ENCODE peak calls at places on chromosomes 2 and 18, in eight cellular contexts. Q is EH, A is ureter, I is amniotic stem cell, X is tibial artery, S is dorsolateral prefrontal cortex, V is KBM-7, M is neuronal stem cell. F is an unnamed sample.

GRCh38 chr18:79596451-79597175 is 83.0 kb upstream of the CTDP1 start:
- DNase-seq in M (no peak), I (no peak), V (no peak), Q (no peak), X (no peak), A (no peak), S (no peak), F (no peak)

GRCh38 chr2:45067859-45068642 is 58.8 kb upstream of the SIX2 start:
- DNase-seq in S (no peak), V (no peak), A (no peak), M (no peak), X (no peak), Q (peak; percentile 6), I (no peak), F (no peak)

GRCh38 chr2:24492283-24493272 is 1.5 kb downstream of the NCOA1 start:
- DNase-seq in I (no peak), S (no peak), M (peak; percentile 20), V (peak; percentile 43), Q (peak; percentile 36), A (no peak), X (peak; percentile 36), F (no peak)

GRCh38 chr2:129888896-129889295 is 90.6 kb upstream of the RAB6C start:
- DNase-seq in M (no peak), Q (peak; percentile 67), I (no peak), X (no peak), V (no peak), S (no peak), A (no peak), F (no peak)

GRCh38 chr18:49011291-49011746 is 60.6 kb upstream of the SMAD7 start:
- DNase-seq in A (no peak), Q (no peak), V (no peak), M (no peak), X (no peak), I (no peak), S (no peak), F (no peak)

GRCh38 chr2:238865744-238866355 is 18.0 kb downstream of the TWIST2 start:
- DNase-seq in M (no peak), Q (no peak), A (no peak), V (no peak), X (no peak), S (no peak), I (no peak), F (no peak)

GRCh38 chr2:19349911-19350677 is 8.3 kb downstream of the OSR1 start:
- DNase-seq in I (no peak), M (peak; percentile 59), X (peak; percentile 59), S (peak; percentile 58), A (no peak), V (peak; percentile 52), Q (no peak), F (no peak)

GRCh38 chr2:203706403-203706802 is at the start of gene CD28:
- DNase-seq in A (no peak), V (no peak), M (no peak), X (peak; percentile 34), Q (no peak), S (no peak), I (no peak), F (no peak)

GRCh38 chr2:102080451-102081054 is 62.0 kb upstream of the IL1R1 start:
- DNase-seq in M (no peak), I (no peak), A (no peak), Q (peak; percentile 63), X (no peak), S (no peak), V (no peak), F (no peak)

GRCh38 chr2:166074011-166074410 is 53.8 kb downstream of the SCN1A start:
- DNase-seq in V (no peak), A (no peak), S (no peak), Q (no peak), M (no peak), I (no peak), X (no peak), F (no peak)

GRCh38 chr2:774436-774835 is 97.2 kb upstream of the TMEM18 start:
- DNase-seq in S (no peak), X (no peak), I (no peak), V (no peak), M (peak; percentile 11), Q (no peak), A (no peak), F (no peak)

GRCh38 chr2:177342736-177343135 is 49.8 kb upstream of the AGPS start:
- DNase-seq in A (no peak), M (no peak), X (no peak), I (no peak), V (no peak), S (no peak), Q (no peak), F (no peak)

GRCh38 chr2:221655279-221655678 is 83.2 kb upstream of the EPHA4 start:
- DNase-seq in A (no peak), S (no peak), I (no peak), M (no peak), X (no peak), Q (no peak), V (no peak), F (no peak)

GRCh38 chr2:6222296-6222695 is 530.1 kb downstream of the SOX11 start:
- DNase-seq in V (no peak), A (no peak), I (no peak), M (no peak), Q (no peak), S (no peak), X (no peak), F (no peak)

GRCh38 chr18:12911025-12911927 is 27.2 kb upstream of the PTPN2 start:
- DNase-seq in I (no peak), Q (no peak), S (no peak), X (no peak), M (no peak), A (peak; percentile 45), V (no peak), F (no peak)